ENCODE peak calls at places on chromosomes 1 and 21, in five cellular contexts. One of them, this sample, is unnamed.

GRCh38 chr1:53517821-53518352 is 58.7 kb downstream of the DMRTB1 start:
- DNase-seq in fibroblast of mammary gland: no peak
- DNase-seq in pancreas: peak
- DNase-seq in cardiac muscle cell: no peak
- DNase-seq in kidney epithelial cell: no peak
- DNase-seq in this sample: no peak

GRCh38 chr1:220818421-220819173 is 31.9 kb downstream of the MTARC1 start:
- DNase-seq in fibroblast of mammary gland: peak
- DNase-seq in pancreas: no peak
- DNase-seq in cardiac muscle cell: no peak
- DNase-seq in kidney epithelial cell: no peak
- DNase-seq in this sample: no peak

GRCh38 chr1:223704921-223705878 is 7.1 kb upstream of the CAPN2 start:
- DNase-seq in fibroblast of mammary gland: peak
- DNase-seq in pancreas: no peak
- DNase-seq in cardiac muscle cell: peak
- DNase-seq in kidney epithelial cell: no peak
- DNase-seq in this sample: no peak

GRCh38 chr1:172742599-172743500 is 83.9 kb downstream of the FASLG start:
- DNase-seq in fibroblast of mammary gland: peak
- DNase-seq in pancreas: no peak
- DNase-seq in cardiac muscle cell: peak
- DNase-seq in kidney epithelial cell: no peak
- DNase-seq in this sample: no peak

GRCh38 chr1:162551969-162552683 is 9.4 kb upstream of the UAP1 start:
- DNase-seq in fibroblast of mammary gland: peak
- DNase-seq in pancreas: no peak
- DNase-seq in cardiac muscle cell: no peak
- DNase-seq in kidney epithelial cell: no peak
- DNase-seq in this sample: no peak

GRCh38 chr1:154403300-154403943 is 1.7 kb upstream of the IL6R start:
- DNase-seq in fibroblast of mammary gland: no peak
- DNase-seq in pancreas: no peak
- DNase-seq in cardiac muscle cell: no peak
- DNase-seq in kidney epithelial cell: no peak
- DNase-seq in this sample: no peak

GRCh38 chr1:57671750-57672149 is 247.9 kb upstream of the DAB1 start:
- DNase-seq in fibroblast of mammary gland: no peak
- DNase-seq in pancreas: no peak
- DNase-seq in cardiac muscle cell: no peak
- DNase-seq in kidney epithelial cell: no peak
- DNase-seq in this sample: no peak

GRCh38 chr1:53074313-53075154 is 12.5 kb downstream of the PODN start:
- DNase-seq in fibroblast of mammary gland: no peak
- DNase-seq in pancreas: peak
- DNase-seq in cardiac muscle cell: no peak
- DNase-seq in kidney epithelial cell: no peak
- DNase-seq in this sample: peak

GRCh38 chr1:178684542-178685000 is 40.5 kb upstream of the RALGPS2 start:
- DNase-seq in fibroblast of mammary gland: peak
- DNase-seq in pancreas: no peak
- DNase-seq in cardiac muscle cell: no peak
- DNase-seq in kidney epithelial cell: peak
- DNase-seq in this sample: no peak

GRCh38 chr1:176567190-176567794 is 104.3 kb downstream of the PAPPA2 start:
- DNase-seq in fibroblast of mammary gland: peak
- DNase-seq in pancreas: no peak
- DNase-seq in cardiac muscle cell: no peak
- DNase-seq in kidney epithelial cell: no peak
- DNase-seq in this sample: no peak

GRCh38 chr1:172727956-172728603 is 69.2 kb downstream of the FASLG start:
- DNase-seq in fibroblast of mammary gland: peak
- DNase-seq in pancreas: no peak
- DNase-seq in cardiac muscle cell: no peak
- DNase-seq in kidney epithelial cell: no peak
- DNase-seq in this sample: peak

GRCh38 chr1:63877816-63878215 is 104.0 kb downstream of the ROR1 start:
- DNase-seq in fibroblast of mammary gland: peak
- DNase-seq in pancreas: no peak
- DNase-seq in cardiac muscle cell: no peak
- DNase-seq in kidney epithelial cell: peak
- DNase-seq in this sample: no peak

GRCh38 chr1:3402258-3403010 is 52.0 kb upstream of the ARHGEF16 start:
- DNase-seq in fibroblast of mammary gland: peak
- DNase-seq in pancreas: no peak
- DNase-seq in cardiac muscle cell: no peak
- DNase-seq in kidney epithelial cell: no peak
- DNase-seq in this sample: no peak

GRCh38 chr1:69648486-69648885 is 80.8 kb downstream of the LRRC7 start:
- DNase-seq in fibroblast of mammary gland: no peak
- DNase-seq in pancreas: no peak
- DNase-seq in cardiac muscle cell: no peak
- DNase-seq in kidney epithelial cell: no peak
- DNase-seq in this sample: no peak

GRCh38 chr1:15538750-15539149 is 12.1 kb downstream of the DNAJC16 start:
- DNase-seq in fibroblast of mammary gland: no peak
- DNase-seq in pancreas: no peak
- DNase-seq in cardiac muscle cell: no peak
- DNase-seq in kidney epithelial cell: no peak
- DNase-seq in this sample: no peak

GRCh38 chr1:109995536-109995935 is 11.0 kb downstream of the AHCYL1 start:
- DNase-seq in fibroblast of mammary gland: no peak
- DNase-seq in pancreas: no peak
- DNase-seq in cardiac muscle cell: no peak
- DNase-seq in kidney epithelial cell: no peak
- DNase-seq in this sample: no peak

GRCh38 chr1:9442266-9442846 is 96.9 kb upstream of the SLC25A33 start:
- DNase-seq in fibroblast of mammary gland: no peak
- DNase-seq in pancreas: no peak
- DNase-seq in cardiac muscle cell: no peak
- DNase-seq in kidney epithelial cell: no peak
- DNase-seq in this sample: no peak

GRCh38 chr1:193960040-193960439 is 773.6 kb upstream of the B3GALT2 start:
- DNase-seq in fibroblast of mammary gland: no peak
- DNase-seq in pancreas: no peak
- DNase-seq in cardiac muscle cell: no peak
- DNase-seq in kidney epithelial cell: no peak
- DNase-seq in this sample: no peak

GRCh38 chr1:30881266-30882181 is 27.0 kb downstream of the SDC3 start:
- DNase-seq in fibroblast of mammary gland: no peak
- DNase-seq in pancreas: peak
- DNase-seq in cardiac muscle cell: no peak
- DNase-seq in kidney epithelial cell: no peak
- DNase-seq in this sample: no peak

GRCh38 chr1:157960773-157961172 is 32.7 kb upstream of the KIRREL1 start:
- DNase-seq in fibroblast of mammary gland: no peak
- DNase-seq in pancreas: no peak
- DNase-seq in cardiac muscle cell: no peak
- DNase-seq in kidney epithelial cell: no peak
- DNase-seq in this sample: peak
- TF ChIP-seq CTCF in fibroblast of mammary gland: no peak
- TF ChIP-seq CTCF in pancreas: no peak
- TF ChIP-seq CTCF in cardiac muscle cell: no peak
- TF ChIP-seq CTCF in kidney epithelial cell: no peak
- TF ChIP-seq CTCF in this sample: no peak

GRCh38 chr1:159891275-159892157 is 8.4 kb downstream of the CFAP45 start:
- DNase-seq in fibroblast of mammary gland: peak
- DNase-seq in pancreas: peak
- DNase-seq in cardiac muscle cell: peak
- DNase-seq in kidney epithelial cell: peak
- DNase-seq in this sample: peak
- TF ChIP-seq CTCF in fibroblast of mammary gland: peak
- TF ChIP-seq CTCF in pancreas: peak
- TF ChIP-seq CTCF in cardiac muscle cell: peak
- TF ChIP-seq CTCF in kidney epithelial cell: peak
- TF ChIP-seq CTCF in this sample: peak

DNA sequence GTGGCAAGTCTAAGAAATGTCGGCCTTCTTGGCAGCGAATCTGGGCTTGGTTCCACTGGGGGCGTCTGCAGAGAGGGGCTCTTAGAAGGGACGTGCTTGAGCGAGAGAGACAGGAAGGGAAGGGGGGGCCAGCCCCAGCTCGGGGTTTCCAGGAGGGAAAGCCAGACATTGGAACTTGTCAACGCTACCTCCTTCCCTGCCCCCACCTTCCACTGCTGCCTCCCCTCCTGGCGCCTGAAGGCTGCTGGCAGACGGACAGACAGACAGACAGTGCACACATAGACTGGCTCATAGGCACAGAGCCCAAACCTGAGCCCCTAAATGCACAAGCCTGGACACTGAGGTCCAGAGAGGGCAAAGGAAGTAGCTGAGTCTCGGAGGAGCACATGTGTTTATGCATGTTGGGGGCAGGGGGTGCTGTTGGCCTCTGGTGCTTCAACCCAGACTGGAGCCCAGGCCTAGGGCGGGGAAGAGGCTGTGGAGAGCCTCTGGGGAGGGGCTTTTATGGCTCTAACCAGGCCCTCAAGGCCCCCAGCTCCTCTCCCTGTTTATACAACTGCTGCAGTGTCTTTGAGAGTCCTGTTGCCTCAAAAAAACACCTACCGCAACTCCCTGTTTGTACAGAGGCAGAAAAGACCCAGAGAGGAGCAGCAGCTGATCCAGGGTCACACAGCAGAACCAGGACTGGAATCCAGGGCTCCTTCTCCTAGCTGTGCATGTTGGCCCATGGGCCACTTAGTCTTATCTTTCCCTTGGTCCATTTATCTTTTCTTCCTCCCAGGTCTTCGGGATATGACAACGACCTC is 33.1 kb upstream of the WASF2 start:
- DNase-seq in fibroblast of mammary gland: peak
- DNase-seq in pancreas: no peak
- DNase-seq in cardiac muscle cell: peak
- DNase-seq in kidney epithelial cell: no peak
- DNase-seq in this sample: peak
- TF ChIP-seq CTCF in fibroblast of mammary gland: peak
- TF ChIP-seq CTCF in pancreas: no peak
- TF ChIP-seq CTCF in cardiac muscle cell: peak
- TF ChIP-seq CTCF in kidney epithelial cell: peak
- TF ChIP-seq CTCF in this sample: no peak

DNA sequence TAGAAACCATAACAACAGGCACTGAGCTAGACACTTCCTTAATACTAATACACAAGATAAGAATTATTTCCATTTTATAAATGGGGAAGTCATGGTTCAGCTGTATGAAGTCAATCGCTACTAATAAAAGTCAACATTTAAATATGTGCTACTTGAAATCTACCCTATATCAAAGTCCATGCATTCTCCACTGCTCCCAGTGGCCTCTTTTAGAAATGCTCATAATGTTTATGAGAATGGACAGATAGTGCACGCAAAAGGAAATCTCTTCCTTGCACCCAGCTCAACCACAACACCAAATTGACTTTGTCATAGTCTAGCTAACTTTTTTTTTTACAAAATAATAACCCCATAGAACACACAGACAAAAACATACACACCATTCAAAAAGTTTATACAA is 281.7 kb upstream of the CXADR start:
- DNase-seq in fibroblast of mammary gland: no peak
- DNase-seq in pancreas: no peak
- DNase-seq in cardiac muscle cell: no peak
- DNase-seq in kidney epithelial cell: no peak
- DNase-seq in this sample: no peak
- TF ChIP-seq CTCF in fibroblast of mammary gland: peak
- TF ChIP-seq CTCF in pancreas: no peak
- TF ChIP-seq CTCF in cardiac muscle cell: no peak
- TF ChIP-seq CTCF in kidney epithelial cell: peak
- TF ChIP-seq CTCF in this sample: no peak

GRCh38 chr1:100536031-100536430 is 1.9 kb upstream of the GPR88 start:
- DNase-seq in fibroblast of mammary gland: no peak
- DNase-seq in pancreas: no peak
- DNase-seq in cardiac muscle cell: no peak
- DNase-seq in kidney epithelial cell: no peak
- DNase-seq in this sample: no peak

GRCh38 chr1:100542264-100542663 is 4.3 kb downstream of the GPR88 start:
- DNase-seq in fibroblast of mammary gland: no peak
- DNase-seq in pancreas: no peak
- DNase-seq in cardiac muscle cell: no peak
- DNase-seq in kidney epithelial cell: no peak
- DNase-seq in this sample: no peak

GRCh38 chr1:100535264-100535663 is 2.7 kb upstream of the GPR88 start:
- DNase-seq in fibroblast of mammary gland: no peak
- DNase-seq in pancreas: no peak
- DNase-seq in cardiac muscle cell: no peak
- DNase-seq in kidney epithelial cell: no peak
- DNase-seq in this sample: no peak

GRCh38 chr1:100539836-100540536 is 2.0 kb downstream of the GPR88 start:
- DNase-seq in fibroblast of mammary gland: peak
- DNase-seq in pancreas: peak
- DNase-seq in cardiac muscle cell: peak
- DNase-seq in kidney epithelial cell: no peak
- DNase-seq in this sample: peak

DNA sequence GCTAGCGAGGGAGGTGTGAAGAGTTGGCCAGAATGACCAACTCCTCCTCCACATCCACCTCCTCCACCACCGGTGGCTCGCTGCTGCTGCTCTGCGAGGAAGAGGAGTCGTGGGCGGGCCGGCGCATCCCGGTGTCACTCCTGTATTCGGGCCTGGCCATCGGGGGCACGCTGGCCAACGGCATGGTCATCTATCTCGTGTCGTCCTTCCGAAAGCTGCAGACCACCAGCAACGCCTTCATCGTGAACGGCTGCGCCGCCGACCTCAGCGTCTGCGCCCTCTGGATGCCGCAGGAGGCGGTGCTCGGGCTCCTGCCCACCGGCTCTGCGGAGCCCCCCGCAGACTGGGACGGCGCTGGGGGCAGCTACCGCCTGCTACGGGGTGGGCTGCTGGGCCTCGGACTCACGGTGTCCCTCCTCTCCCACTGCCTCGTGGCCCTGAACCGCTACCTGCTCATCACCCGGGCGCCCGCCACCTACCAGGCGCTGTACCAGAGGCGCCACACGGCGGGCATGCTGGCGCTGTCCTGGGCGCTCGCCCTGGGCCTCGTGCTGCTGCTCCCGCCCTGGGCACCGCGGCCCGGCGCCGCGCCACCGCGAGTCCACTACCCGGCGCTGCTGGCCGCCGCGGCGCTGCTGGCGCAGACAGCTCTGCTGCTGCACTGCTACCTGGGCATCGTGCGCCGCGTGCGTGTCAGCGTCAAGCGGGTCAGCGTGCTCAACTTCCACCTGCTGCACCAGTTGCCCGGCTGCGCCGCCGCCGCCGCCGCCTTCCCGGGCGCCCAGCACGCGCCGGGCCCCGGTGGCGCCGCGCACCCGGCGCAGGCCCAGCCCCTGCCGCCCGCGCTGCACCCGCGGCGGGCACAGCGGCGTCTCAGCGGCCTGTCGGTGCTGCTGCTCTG is 1.2 kb downstream of the GPR88 start:
- DNase-seq in fibroblast of mammary gland: no peak
- DNase-seq in pancreas: peak
- DNase-seq in cardiac muscle cell: peak
- DNase-seq in kidney epithelial cell: no peak
- DNase-seq in this sample: peak
- TF ChIP-seq CTCF in fibroblast of mammary gland: no peak
- TF ChIP-seq CTCF in pancreas: no peak
- TF ChIP-seq CTCF in cardiac muscle cell: peak
- TF ChIP-seq CTCF in kidney epithelial cell: peak
- TF ChIP-seq CTCF in this sample: no peak

DNA sequence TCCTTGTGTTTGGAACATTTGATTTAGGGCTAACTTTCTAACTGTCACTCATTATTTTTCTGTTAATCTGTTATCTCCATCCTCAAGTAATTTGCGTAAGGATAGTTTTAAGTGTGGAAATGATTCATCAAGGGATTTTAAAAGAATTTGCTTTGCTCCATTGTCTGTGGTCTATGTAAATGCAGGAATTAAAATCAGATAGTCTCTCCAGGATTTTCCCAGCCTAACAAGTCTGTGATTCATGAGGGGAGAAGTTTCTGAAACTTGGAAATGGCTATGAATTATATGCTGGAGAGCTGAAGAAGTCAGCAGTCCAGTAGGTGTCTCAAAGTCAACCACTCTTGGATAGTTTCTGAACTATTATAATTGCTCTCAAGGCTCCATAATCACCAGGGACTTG is 264.5 kb downstream of the MRPL39 start:
- DNase-seq in fibroblast of mammary gland: peak
- DNase-seq in pancreas: no peak
- DNase-seq in cardiac muscle cell: no peak
- DNase-seq in kidney epithelial cell: no peak
- DNase-seq in this sample: no peak
- TF ChIP-seq CTCF in fibroblast of mammary gland: no peak
- TF ChIP-seq CTCF in pancreas: no peak
- TF ChIP-seq CTCF in cardiac muscle cell: no peak
- TF ChIP-seq CTCF in kidney epithelial cell: no peak
- TF ChIP-seq CTCF in this sample: no peak

This sample was measured in WTC11.